ENCODE peak calls at places on chromosomes 4 and X, in five cellular contexts. One of them, this sample, is unnamed.

GRCh38 chrX:103423955-103424640 is 47.8 kb downstream of the BEX3 start:
- DNase-seq in stimulated activated effector memory CD8-positive, alpha-beta T cell treated with anti-CD3 and anti-CD28 coated beads, Interleukin-12 subunit alpha, Interleukin-12 subunit beta, amount 100 ng/mL, for 72 hours: no peak
- DNase-seq in occipital lobe: no peak
- DNase-seq in A549: no peak
- DNase-seq in glomerular endothelial cell: no peak
- DNase-seq in this sample: no peak

GRCh38 chrX:37302569-37302968 is 46.6 kb upstream of the PRRG1 start:
- DNase-seq in stimulated activated effector memory CD8-positive, alpha-beta T cell treated with anti-CD3 and anti-CD28 coated beads, Interleukin-12 subunit alpha, Interleukin-12 subunit beta, amount 100 ng/mL, for 72 hours: no peak
- DNase-seq in occipital lobe: no peak
- DNase-seq in A549: no peak
- DNase-seq in glomerular endothelial cell: no peak
- DNase-seq in this sample: no peak

GRCh38 chr4:48379587-48380140 is 38.3 kb downstream of the SLAIN2 start:
- DNase-seq in stimulated activated effector memory CD8-positive, alpha-beta T cell treated with anti-CD3 and anti-CD28 coated beads, Interleukin-12 subunit alpha, Interleukin-12 subunit beta, amount 100 ng/mL, for 72 hours: no peak
- DNase-seq in occipital lobe: no peak
- DNase-seq in A549: no peak
- DNase-seq in glomerular endothelial cell: no peak
- DNase-seq in this sample: no peak

GRCh38 chr4:26804876-26805275 is 55.8 kb upstream of the STIM2 start:
- DNase-seq in stimulated activated effector memory CD8-positive, alpha-beta T cell treated with anti-CD3 and anti-CD28 coated beads, Interleukin-12 subunit alpha, Interleukin-12 subunit beta, amount 100 ng/mL, for 72 hours: no peak
- DNase-seq in occipital lobe: no peak
- DNase-seq in A549: no peak
- DNase-seq in glomerular endothelial cell: no peak
- DNase-seq in this sample: no peak

GRCh38 chrX:37378399-37378798 is 29.2 kb downstream of the PRRG1 start:
- DNase-seq in stimulated activated effector memory CD8-positive, alpha-beta T cell treated with anti-CD3 and anti-CD28 coated beads, Interleukin-12 subunit alpha, Interleukin-12 subunit beta, amount 100 ng/mL, for 72 hours: no peak
- DNase-seq in occipital lobe: no peak
- DNase-seq in A549: no peak
- DNase-seq in glomerular endothelial cell: no peak
- DNase-seq in this sample: peak

GRCh38 chr4:53987761-53988171 is 76.6 kb downstream of the CHIC2 start:
- DNase-seq in stimulated activated effector memory CD8-positive, alpha-beta T cell treated with anti-CD3 and anti-CD28 coated beads, Interleukin-12 subunit alpha, Interleukin-12 subunit beta, amount 100 ng/mL, for 72 hours: no peak
- DNase-seq in occipital lobe: no peak
- DNase-seq in A549: no peak
- DNase-seq in glomerular endothelial cell: no peak
- DNase-seq in this sample: no peak

GRCh38 chr4:2937146-2937857 is 25.9 kb downstream of the NOP14 start:
- DNase-seq in stimulated activated effector memory CD8-positive, alpha-beta T cell treated with anti-CD3 and anti-CD28 coated beads, Interleukin-12 subunit alpha, Interleukin-12 subunit beta, amount 100 ng/mL, for 72 hours: peak
- DNase-seq in occipital lobe: no peak
- DNase-seq in A549: no peak
- DNase-seq in glomerular endothelial cell: no peak
- DNase-seq in this sample: no peak

GRCh38 chr4:54098375-54098774 is 1.6 kb upstream of the GSX2 start:
- DNase-seq in stimulated activated effector memory CD8-positive, alpha-beta T cell treated with anti-CD3 and anti-CD28 coated beads, Interleukin-12 subunit alpha, Interleukin-12 subunit beta, amount 100 ng/mL, for 72 hours: no peak
- DNase-seq in occipital lobe: no peak
- DNase-seq in A549: no peak
- DNase-seq in glomerular endothelial cell: no peak
- DNase-seq in this sample: no peak

GRCh38 chr4:104728380-104729122 is 233.9 kb upstream of the CXXC4 start:
- DNase-seq in stimulated activated effector memory CD8-positive, alpha-beta T cell treated with anti-CD3 and anti-CD28 coated beads, Interleukin-12 subunit alpha, Interleukin-12 subunit beta, amount 100 ng/mL, for 72 hours: no peak
- DNase-seq in occipital lobe: no peak
- DNase-seq in A549: peak
- DNase-seq in glomerular endothelial cell: no peak
- DNase-seq in this sample: no peak

GRCh38 chr4:7691992-7692391 is 247.7 kb downstream of the AFAP1 start:
- DNase-seq in stimulated activated effector memory CD8-positive, alpha-beta T cell treated with anti-CD3 and anti-CD28 coated beads, Interleukin-12 subunit alpha, Interleukin-12 subunit beta, amount 100 ng/mL, for 72 hours: no peak
- DNase-seq in occipital lobe: no peak
- DNase-seq in A549: no peak
- DNase-seq in glomerular endothelial cell: no peak
- DNase-seq in this sample: no peak

GRCh38 chr4:145034727-145035211 is 63.2 kb downstream of the ANAPC10 start:
- DNase-seq in stimulated activated effector memory CD8-positive, alpha-beta T cell treated with anti-CD3 and anti-CD28 coated beads, Interleukin-12 subunit alpha, Interleukin-12 subunit beta, amount 100 ng/mL, for 72 hours: no peak
- DNase-seq in occipital lobe: no peak
- DNase-seq in A549: no peak
- DNase-seq in glomerular endothelial cell: no peak
- DNase-seq in this sample: no peak

GRCh38 chrX:40176256-40176978 is 78.7 kb upstream of the BCOR start:
- DNase-seq in stimulated activated effector memory CD8-positive, alpha-beta T cell treated with anti-CD3 and anti-CD28 coated beads, Interleukin-12 subunit alpha, Interleukin-12 subunit beta, amount 100 ng/mL, for 72 hours: peak
- DNase-seq in occipital lobe: peak
- DNase-seq in A549: peak
- DNase-seq in glomerular endothelial cell: no peak
- DNase-seq in this sample: no peak

GRCh38 chrX:45889471-45889870 is 655.8 kb downstream of the ZNF674 start:
- DNase-seq in stimulated activated effector memory CD8-positive, alpha-beta T cell treated with anti-CD3 and anti-CD28 coated beads, Interleukin-12 subunit alpha, Interleukin-12 subunit beta, amount 100 ng/mL, for 72 hours: no peak
- DNase-seq in occipital lobe: no peak
- DNase-seq in A549: no peak
- DNase-seq in glomerular endothelial cell: no peak
- DNase-seq in this sample: no peak

GRCh38 chrX:124211312-124211942 is 121.0 kb upstream of the TEX13D start:
- DNase-seq in stimulated activated effector memory CD8-positive, alpha-beta T cell treated with anti-CD3 and anti-CD28 coated beads, Interleukin-12 subunit alpha, Interleukin-12 subunit beta, amount 100 ng/mL, for 72 hours: no peak
- DNase-seq in occipital lobe: no peak
- DNase-seq in A549: peak
- DNase-seq in glomerular endothelial cell: no peak
- DNase-seq in this sample: no peak

GRCh38 chrX:150146271-150146888 is 208.1 kb upstream of the EOLA2 start:
- DNase-seq in stimulated activated effector memory CD8-positive, alpha-beta T cell treated with anti-CD3 and anti-CD28 coated beads, Interleukin-12 subunit alpha, Interleukin-12 subunit beta, amount 100 ng/mL, for 72 hours: no peak
- DNase-seq in occipital lobe: no peak
- DNase-seq in A549: no peak
- DNase-seq in glomerular endothelial cell: no peak
- DNase-seq in this sample: no peak

GRCh38 chr4:151921811-151922210 is 161.0 kb upstream of the GATB start:
- DNase-seq in stimulated activated effector memory CD8-positive, alpha-beta T cell treated with anti-CD3 and anti-CD28 coated beads, Interleukin-12 subunit alpha, Interleukin-12 subunit beta, amount 100 ng/mL, for 72 hours: no peak
- DNase-seq in occipital lobe: no peak
- DNase-seq in A549: no peak
- DNase-seq in glomerular endothelial cell: no peak
- DNase-seq in this sample: no peak

GRCh38 chrX:10702031-10702430 is 81.6 kb upstream of the MID1 start:
- DNase-seq in stimulated activated effector memory CD8-positive, alpha-beta T cell treated with anti-CD3 and anti-CD28 coated beads, Interleukin-12 subunit alpha, Interleukin-12 subunit beta, amount 100 ng/mL, for 72 hours: no peak
- DNase-seq in occipital lobe: no peak
- DNase-seq in A549: no peak
- DNase-seq in glomerular endothelial cell: no peak
- DNase-seq in this sample: no peak

GRCh38 chr4:111754003-111754402 is 391.3 kb upstream of the FAM241A start:
- DNase-seq in stimulated activated effector memory CD8-positive, alpha-beta T cell treated with anti-CD3 and anti-CD28 coated beads, Interleukin-12 subunit alpha, Interleukin-12 subunit beta, amount 100 ng/mL, for 72 hours: no peak
- DNase-seq in occipital lobe: no peak
- DNase-seq in A549: no peak
- DNase-seq in glomerular endothelial cell: no peak
- DNase-seq in this sample: no peak

GRCh38 chrX:108087792-108088191 is 3.5 kb downstream of the PSMD10 start:
- DNase-seq in stimulated activated effector memory CD8-positive, alpha-beta T cell treated with anti-CD3 and anti-CD28 coated beads, Interleukin-12 subunit alpha, Interleukin-12 subunit beta, amount 100 ng/mL, for 72 hours: no peak
- DNase-seq in occipital lobe: no peak
- DNase-seq in A549: no peak
- DNase-seq in glomerular endothelial cell: no peak
- DNase-seq in this sample: no peak

GRCh38 chrX:21972046-21972445 is 31.5 kb downstream of the SMS start:
- DNase-seq in stimulated activated effector memory CD8-positive, alpha-beta T cell treated with anti-CD3 and anti-CD28 coated beads, Interleukin-12 subunit alpha, Interleukin-12 subunit beta, amount 100 ng/mL, for 72 hours: no peak
- DNase-seq in occipital lobe: no peak
- DNase-seq in A549: no peak
- DNase-seq in glomerular endothelial cell: no peak
- DNase-seq in this sample: no peak

GRCh38 chrX:8579602-8580001 is 115.0 kb downstream of the VCX3B start:
- DNase-seq in stimulated activated effector memory CD8-positive, alpha-beta T cell treated with anti-CD3 and anti-CD28 coated beads, Interleukin-12 subunit alpha, Interleukin-12 subunit beta, amount 100 ng/mL, for 72 hours: no peak
- DNase-seq in occipital lobe: no peak
- DNase-seq in A549: no peak
- DNase-seq in glomerular endothelial cell: no peak
- DNase-seq in this sample: no peak

This sample was measured in pulmonary artery endothelial cell.